ENCODE peak calls at places on chromosomes 16 and 17, in ten cellular contexts. I is renal cortical epithelial cell; F is stimulated activated CD4-positive, alpha-beta T cell treated with anti-CD3 and anti-CD28 coated beads, TNF-alpha, amount 100 ng/mL, for 24 hours; O is EL; A is OCI-M1; D is uterus; H is glomerular endothelial cell; M is psoas muscle; G is activated CD4-positive, CD25-positive, alpha-beta regulatory T cell; Z is CD4-positive, CD25-positive, alpha-beta regulatory T cell. J is an unnamed sample.
A peak's percentile ranks its signal among the peaks of the same experiment; 100 is the strongest.

GRCh38 chr17:27575912-27576252 is 55.1 kb upstream of the LGALS9 start:
- DNase-seq in Z (no peak), M (no peak), I (peak; percentile 49), H (no peak), A (peak; percentile 70), O (no peak), F (no peak), D (no peak), G (no peak), J (no peak)

GRCh38 chr17:76593338-76593737 is 7.7 kb upstream of the ST6GALNAC2 start:
- DNase-seq in I (peak; percentile 78), D (no peak), O (peak; percentile 33), F (no peak), M (no peak), G (no peak), A (no peak), H (no peak), Z (no peak), J (no peak)

GRCh38 chr17:38922538-38923291 is 2.7 kb upstream of the LASP1NB start:
- DNase-seq in H (no peak), F (no peak), A (peak; percentile 38), G (no peak), Z (no peak), M (peak; percentile 72), D (peak; percentile 89), I (peak; percentile 61), O (peak; percentile 72), J (no peak)

GRCh38 chr16:15849209-15849981 is 7.4 kb downstream of the MYH11 start:
- DNase-seq in H (no peak), D (no peak), O (no peak), A (no peak), G (no peak), M (no peak), I (no peak), F (no peak), Z (no peak), J (no peak)

GRCh38 chr17:76537288-76537577 is 276 bp downstream of the CYGB start:
- DNase-seq in M (peak; percentile 79), F (no peak), A (no peak), Z (no peak), H (no peak), G (no peak), I (no peak), D (peak; percentile 60), O (no peak), J (no peak)

GRCh38 chr17:79624658-79625478 is 14.0 kb upstream of the RBFOX3 start:
- DNase-seq in M (peak; percentile 21), G (no peak), O (no peak), I (no peak), D (peak; percentile 8), Z (no peak), F (no peak), H (no peak), A (no peak), J (no peak)

GRCh38 chr16:16141141-16141540 is 82.2 kb downstream of the ABCC6 start:
- DNase-seq in F (no peak), H (no peak), Z (no peak), D (no peak), O (no peak), G (no peak), I (no peak), M (no peak), A (no peak), J (no peak)

GRCh38 chr16:50025544-50025931 is 513 bp downstream of the CNEP1R1 start:
- DNase-seq in F (peak; percentile 3), G (no peak), Z (peak; percentile 13), D (no peak), H (no peak), M (no peak), O (peak; percentile 33), A (peak; percentile 28), I (peak; percentile 18), J (peak; percentile 36)

GRCh38 chr16:89104930-89105571 is 11.4 kb downstream of the ACSF3 start:
- DNase-seq in Z (no peak), F (no peak), M (peak; percentile 42), O (no peak), H (no peak), G (no peak), D (no peak), I (no peak), A (no peak), J (no peak)

GRCh38 chr17:35491417-35491816 is 42.9 kb upstream of the SLFN13 start:
- DNase-seq in M (no peak), F (no peak), I (no peak), Z (no peak), D (no peak), G (no peak), O (no peak), A (no peak), H (no peak), J (no peak)

GRCh38 chr17:28928061-28928460 is 23.3 kb downstream of the PHF12 start:
- DNase-seq in F (no peak), A (peak; percentile 33), I (peak; percentile 81), Z (no peak), G (no peak), D (no peak), H (no peak), M (no peak), O (peak; percentile 68), J (no peak)

GRCh38 chr16:5551909-5552308 is 454.3 kb upstream of the EEF2KMT start:
- DNase-seq in G (no peak), F (no peak), H (no peak), M (no peak), O (no peak), A (no peak), Z (no peak), I (no peak), D (no peak), J (no peak)

GRCh38 chr17:66542183-66542966 is 240.0 kb downstream of the PRKCA start:
- DNase-seq in G (no peak), I (peak; percentile 76), M (no peak), H (no peak), Z (no peak), O (peak; percentile 76), A (no peak), F (no peak), D (no peak), J (no peak)

GRCh38 chr16:21184834-21185233 is 26.4 kb downstream of the LDAF1 start:
- DNase-seq in F (no peak), Z (no peak), I (peak; percentile 50), G (no peak), H (no peak), M (no peak), D (no peak), A (no peak), O (no peak), J (no peak)

GRCh38 chr17:1365445-1366039 is 34.5 kb downstream of the YWHAE start:
- DNase-seq in A (peak; percentile 82), M (no peak), D (peak; percentile 69), G (peak; percentile 28), H (peak; percentile 42), F (peak; percentile 17), Z (peak; percentile 54), O (peak; percentile 81), I (peak; percentile 74), J (peak; percentile 40)

GRCh38 chr16:16021988-16022682 is 72.7 kb downstream of the ABCC1 start:
- DNase-seq in H (peak; percentile 75), M (peak; percentile 99), I (peak; percentile 91), A (peak; percentile 95), Z (no peak), G (no peak), O (peak; percentile 97), D (peak; percentile 99), F (no peak), J (peak; percentile 98)

GRCh38 chr16:90032664-90033346 is 13.5 kb upstream of the DBNDD1 start:
- DNase-seq in D (no peak), O (peak; percentile 41), Z (no peak), H (no peak), F (no peak), A (no peak), M (no peak), G (no peak), I (no peak), J (no peak)

GRCh38 chr16:79532785-79533184 is 67.8 kb downstream of the MAF start:
- DNase-seq in M (peak; percentile 77), Z (no peak), O (no peak), D (no peak), H (no peak), A (no peak), F (no peak), G (no peak), I (no peak), J (no peak)

GRCh38 chr17:76458580-76459490 is 5.9 kb upstream of the UBE2O start:
- DNase-seq in F (no peak), Z (no peak), O (peak; percentile 63), H (no peak), A (peak; percentile 80), D (no peak), M (no peak), G (no peak), I (peak; percentile 48), J (peak; percentile 83)

J was measured in K562.